ENCODE peak calls at places on chromosome 3, in seven cellular contexts. M, B, J, L, D, K and Y are unnamed samples.

GRCh38 chr3:113035387-113035982 is 44.7 kb downstream of the GTPBP8 start:
- DNase-seq in M (no peak), B (peak), J (peak), L (peak), D (peak), K (peak), Y (no peak)

GRCh38 chr3:14425574-14426304 is 23.3 kb downstream of the SLC6A6 start:
- DNase-seq in M (peak), B (no peak), J (no peak), L (no peak), D (no peak), K (no peak), Y (peak)

GRCh38 chr3:128448491-128448890 is 18.2 kb downstream of the DNAJB8 start:
- DNase-seq in M (no peak), B (no peak), J (no peak), L (no peak), D (no peak), K (no peak), Y (no peak)

GRCh38 chr3:17605032-17605431 is 137.4 kb downstream of the TBC1D5 start:
- DNase-seq in M (no peak), B (peak), J (no peak), L (peak), D (peak), K (peak), Y (no peak)

GRCh38 chr3:14847613-14848541 is 29.1 kb downstream of the FGD5 start:
- DNase-seq in M (no peak), B (peak), J (peak), L (no peak), D (no peak), K (no peak), Y (no peak)

GRCh38 chr3:13896473-13897154 is 16.7 kb upstream of the WNT7A start:
- DNase-seq in M (peak), B (peak), J (peak), L (peak), D (peak), K (peak), Y (peak)

GRCh38 chr3:37680393-37680792 is 181.3 kb upstream of the CTDSPL start:
- DNase-seq in M (no peak), B (no peak), J (no peak), L (no peak), D (no peak), K (no peak), Y (no peak)

GRCh38 chr3:188605231-188605630 is 451.3 kb downstream of the LPP start:
- DNase-seq in M (no peak), B (no peak), J (no peak), L (no peak), D (no peak), K (no peak), Y (no peak)

GRCh38 chr3:8020459-8020858 is 481.2 kb upstream of the LMCD1 start:
- DNase-seq in M (no peak), B (no peak), J (no peak), L (no peak), D (no peak), K (no peak), Y (no peak)

GRCh38 chr3:127304121-127304744 is 16.4 kb upstream of the PRR20G start:
- DNase-seq in M (no peak), B (peak), J (peak), L (no peak), D (no peak), K (peak), Y (no peak)

GRCh38 chr3:18103591-18103990 is 321.5 kb downstream of the SATB1 start:
- DNase-seq in M (no peak), B (no peak), J (no peak), L (no peak), D (no peak), K (no peak), Y (no peak)

GRCh38 chr3:122758877-122759670 is 34.6 kb downstream of the HSPBAP1 start:
- DNase-seq in M (no peak), B (no peak), J (no peak), L (no peak), D (peak), K (no peak), Y (no peak)

GRCh38 chr3:194135806-194136518 is at the start of gene HES1:
- DNase-seq in M (no peak), B (peak), J (peak), L (peak), D (peak), K (peak), Y (no peak)

GRCh38 chr3:46880884-46881818 is 3.6 kb downstream of the PTH1R start:
- DNase-seq in M (no peak), B (no peak), J (no peak), L (no peak), D (no peak), K (no peak), Y (no peak)

GRCh38 chr3:170419301-170420087 is 826 bp downstream of the CLDN11 start:
- DNase-seq in M (no peak), B (no peak), J (no peak), L (peak), D (peak), K (no peak), Y (no peak)

GRCh38 chr3:12598890-12599289 is 42.0 kb downstream of the MKRN2 start:
- DNase-seq in M (no peak), B (no peak), J (no peak), L (no peak), D (no peak), K (no peak), Y (no peak)

GRCh38 chr3:8629151-8630021 is 15.2 kb downstream of the SSUH2 start:
- DNase-seq in M (no peak), B (peak), J (peak), L (peak), D (peak), K (peak), Y (peak)

GRCh38 chr3:100947119-100947518 is 46.1 kb downstream of the ABI3BP start:
- DNase-seq in M (no peak), B (no peak), J (no peak), L (no peak), D (no peak), K (no peak), Y (no peak)

GRCh38 chr3:25277503-25277902 is 150.6 kb upstream of the RARB start:
- DNase-seq in M (no peak), B (no peak), J (no peak), L (no peak), D (no peak), K (no peak), Y (no peak)